ENCODE peak calls at places on chromosomes 16 and 17, in nine cellular contexts. H is foreskin keratinocyte, B is DND-41, Y is kidney, R is NCI-H2029 treated with DMSO at 0.1 percent for 48 hours, S is NCI-H345, T is aorta, A is transverse colon, C is brain microvascular endothelial cell. Q is an unnamed sample.

GRCh38 chr17:39177256-39177655 is 11.3 kb upstream of the ARL5C start:
- DNase-seq in B (peak; percentile 63), C (no peak), Y (no peak), H (no peak), R (peak; percentile 51), A (no peak), S (no peak), T (no peak), Q (no peak)

GRCh38 chr17:45785373-45786193 is 1.5 kb downstream of the CRHR1 start:
- DNase-seq in R (no peak), C (no peak), T (no peak), S (no peak), H (no peak), A (no peak), B (no peak), Y (no peak), Q (no peak)

GRCh38 chr17:47949951-47950350 is 7.7 kb downstream of the PRR15L start:
- DNase-seq in A (no peak), H (no peak), R (peak; percentile 10), T (no peak), S (no peak), B (no peak), C (no peak), Y (no peak), Q (no peak)

GRCh38 chr16:65409505-65409904 is 287.6 kb upstream of the CDH11 start:
- DNase-seq in C (no peak), S (no peak), B (no peak), T (no peak), Y (no peak), R (no peak), H (peak; percentile 69), A (no peak), Q (no peak)

GRCh38 chr17:81457917-81458555 is 54.6 kb downstream of the ACTG1 start:
- DNase-seq in H (no peak), T (no peak), S (peak; percentile 46), R (no peak), B (peak; percentile 29), A (no peak), C (no peak), Y (no peak), Q (no peak)

GRCh38 chr17:48757524-48757961 is 29.0 kb upstream of the HOXB13 start:
- DNase-seq in B (no peak), C (no peak), Y (no peak), R (no peak), A (no peak), S (no peak), T (no peak), H (no peak), Q (no peak)

GRCh38 chr16:4936991-4937781 is at the start of gene PPL:
- DNase-seq in R (peak; percentile 64), Y (peak; percentile 97), H (no peak), T (no peak), A (peak; percentile 95), S (peak; percentile 93), C (no peak), B (no peak), Q (no peak)

GRCh38 chr17:17849863-17850373 is 13.1 kb upstream of the SREBF1 start:
- DNase-seq in H (no peak), S (peak; percentile 74), R (no peak), Y (no peak), C (peak; percentile 76), B (peak; percentile 79), T (peak; percentile 79), A (peak; percentile 55), Q (no peak)

GRCh38 chr16:55515110-55515509 is 6.2 kb downstream of the LPCAT2 start:
- DNase-seq in A (no peak), B (no peak), C (peak; percentile 62), R (no peak), Y (no peak), S (no peak), T (no peak), H (peak; percentile 64), Q (no peak)

GRCh38 chr17:59851431-59852375 is 41.0 kb downstream of the TUBD1 start:
- DNase-seq in T (no peak), B (no peak), S (no peak), Y (peak; percentile 85), C (peak; percentile 63), R (no peak), H (no peak), A (peak; percentile 70), Q (no peak)

GRCh38 chr16:12574721-12575120 is 229.0 kb downstream of the CPPED1 start:
- DNase-seq in R (no peak), B (no peak), Y (no peak), T (no peak), C (no peak), H (no peak), A (no peak), S (no peak), Q (no peak)

GRCh38 chr16:620700-621525 is 9.9 kb upstream of the WFIKKN1 start:
- DNase-seq in B (no peak), S (no peak), A (no peak), T (no peak), Y (no peak), C (no peak), R (no peak), H (peak; percentile 26), Q (no peak)

GRCh38 chr17:80861892-80862291 is 129.7 kb upstream of the CHMP6 start:
- DNase-seq in S (peak; percentile 96), T (no peak), Y (no peak), A (peak; percentile 12), R (no peak), H (peak; percentile 98), B (no peak), C (peak; percentile 52), Q (no peak)

GRCh38 chr17:27667656-27668487 is 36.9 kb downstream of the LGALS9 start:
- DNase-seq in Y (peak; percentile 51), C (no peak), S (no peak), B (no peak), H (no peak), T (no peak), R (no peak), A (no peak), Q (no peak)

GRCh38 chr16:51237207-51237606 is 86.1 kb upstream of the SALL1 start:
- DNase-seq in Y (no peak), C (no peak), H (no peak), A (no peak), R (no peak), T (no peak), S (no peak), B (no peak), Q (no peak)

GRCh38 chr17:33273271-33273670 is 19.8 kb downstream of the ASIC2 start:
- DNase-seq in H (no peak), R (no peak), A (no peak), Y (no peak), C (no peak), B (no peak), S (no peak), T (no peak), Q (no peak)

GRCh38 chr16:70715113-70715711 is 29.4 kb upstream of the MTSS2 start:
- DNase-seq in S (no peak), A (peak; percentile 70), T (peak; percentile 95), H (peak; percentile 98), B (no peak), Y (peak; percentile 97), C (peak; percentile 78), R (no peak), Q (peak; percentile 57)

GRCh38 chr17:69828087-69828486 is 246.9 kb upstream of the KCNJ16 start:
- DNase-seq in S (no peak), T (peak; percentile 46), Y (no peak), C (peak; percentile 9), H (no peak), B (no peak), R (no peak), A (no peak), Q (peak; percentile 28)

GRCh38 chr16:16828913-16829398 is 450.0 kb downstream of the NPIPA7 start:
- DNase-seq in C (no peak), B (peak; percentile 19), R (no peak), Y (no peak), S (no peak), A (no peak), T (no peak), H (no peak), Q (no peak)

GRCh38 chr16:1923299-1924034 is 5.3 kb upstream of the HS3ST6 start:
- DNase-seq in C (no peak), T (no peak), S (no peak), H (no peak), Y (no peak), B (no peak), A (peak; percentile 66), R (no peak), Q (no peak)

GRCh38 chr16:87834668-87835473 is 34.4 kb downstream of the SLC7A5 start:
- DNase-seq in R (no peak), Y (no peak), T (no peak), B (no peak), H (no peak), C (no peak), S (peak; percentile 71), A (no peak), Q (no peak)

GRCh38 chr16:89201467-89202377 is 1.4 kb upstream of the SLC22A31 start:
- DNase-seq in S (peak; percentile 84), T (peak; percentile 77), R (peak; percentile 9), H (peak; percentile 37), C (peak; percentile 41), B (no peak), Y (peak; percentile 95), A (peak; percentile 91), Q (peak; percentile 73)

GRCh38 chr16:27736431-27736830 is 186.5 kb downstream of the KATNIP start:
- DNase-seq in R (no peak), S (no peak), C (no peak), Y (no peak), H (no peak), A (no peak), T (peak; percentile 12), B (no peak), Q (no peak)

GRCh38 chr17:39197380-39198185 is at the start of gene CACNB1:
- DNase-seq in R (no peak), B (peak; percentile 88), A (peak; percentile 82), H (peak; percentile 45), S (peak; percentile 83), Y (peak; percentile 92), T (peak; percentile 87), C (peak; percentile 52), Q (peak; percentile 87)

GRCh38 chr17:20225162-20226115 is 216.3 kb downstream of the SPECC1 start:
- DNase-seq in B (no peak), H (no peak), T (no peak), A (no peak), C (no peak), R (no peak), Y (no peak), S (no peak), Q (no peak)

GRCh38 chr17:74132354-74132753 is 71.1 kb upstream of the RPL38 start:
- DNase-seq in S (no peak), B (no peak), R (no peak), C (no peak), H (no peak), T (no peak), A (no peak), Y (no peak), Q (no peak)

GRCh38 chr16:11396241-11397048 is 51.2 kb downstream of the RMI2 start:
- DNase-seq in S (peak; percentile 71), H (no peak), B (peak; percentile 70), R (no peak), Y (peak; percentile 87), A (peak; percentile 68), T (peak; percentile 76), C (peak; percentile 49), Q (peak; percentile 82)

GRCh38 chr16:77297996-77298637 is 98.9 kb downstream of the SYCE1L start:
- DNase-seq in A (no peak), S (no peak), C (peak; percentile 82), B (no peak), H (no peak), R (no peak), T (no peak), Y (no peak), Q (no peak)

GRCh38 chr17:69710926-69711325 is 296.4 kb downstream of the MAP2K6 start:
- DNase-seq in S (no peak), Y (no peak), R (no peak), T (no peak), A (no peak), H (peak; percentile 56), B (no peak), C (no peak), Q (no peak)

GRCh38 chr17:82713015-82713723 is 3.3 kb upstream of the FN3KRP start:
- DNase-seq in Y (peak; percentile 69), C (no peak), R (no peak), A (no peak), H (no peak), S (no peak), T (no peak), B (no peak), Q (no peak)

GRCh38 chr16:81190667-81191066 is 47.8 kb upstream of the BCO1 start:
- DNase-seq in C (peak; percentile 52), R (no peak), Y (no peak), A (no peak), T (no peak), S (no peak), H (no peak), B (no peak), Q (peak; percentile 60)